ENCODE peak calls at places on chromosomes 7 and 10, in four cellular contexts. X is T-helper 17 cell, D is naive B cell, N is body of pancreas. L is an unnamed sample.
A peak's percentile ranks its signal among the peaks of the same experiment; 100 is the strongest.

GRCh38 chr10:131448171-131448570 is 136.7 kb upstream of the TCERG1L start:
- DNase-seq in X (no peak), D (no peak), N (no peak), L (no peak)

GRCh38 chr7:113608786-113609185 is 310.0 kb downstream of the PPP1R3A start:
- DNase-seq in D (no peak), N (no peak), X (no peak), L (no peak)

GRCh38 chr10:86953747-86954680 is 3.4 kb downstream of the MMRN2 start:
- DNase-seq in X (no peak), N (no peak), D (no peak), L (no peak)

GRCh38 chr7:151632750-151633515 is 113.2 kb upstream of the RHEB start:
- DNase-seq in D (peak; percentile 83), N (peak; percentile 46), X (peak; percentile 26), L (peak; percentile 38)

GRCh38 chr7:80362677-80363076 is 149.2 kb downstream of the GNAT3 start:
- DNase-seq in X (no peak), N (no peak), D (no peak), L (no peak)

GRCh38 chr10:130479146-130479545 is 343.0 kb downstream of the GLRX3 start:
- DNase-seq in D (no peak), X (no peak), N (no peak), L (no peak)

GRCh38 chr7:151452141-151452571 is 12.2 kb upstream of the CRYGN start:
- DNase-seq in D (no peak), N (no peak), X (no peak), L (no peak)

GRCh38 chr10:108424656-108425055 is 1260.2 kb upstream of the SORCS1 start:
- DNase-seq in X (no peak), D (no peak), N (no peak), L (no peak)

GRCh38 chr10:131574363-131574706 is 262.8 kb upstream of the TCERG1L start:
- DNase-seq in N (no peak), X (no peak), D (no peak), L (no peak)

GRCh38 chr7:156145996-156146395 is 333.7 kb upstream of the SHH start:
- DNase-seq in D (no peak), N (no peak), X (no peak), L (no peak)

GRCh38 chr7:65722361-65722792 is 150.5 kb upstream of the VKORC1L1 start:
- DNase-seq in D (peak; percentile 63), N (peak; percentile 81), X (peak; percentile 45), L (peak; percentile 49)

GRCh38 chr7:100837099-100837836 is 9.9 kb upstream of the EPHB4 start:
- DNase-seq in N (peak; percentile 92), X (peak; percentile 47), D (peak; percentile 63), L (peak; percentile 29)

GRCh38 chr10:89644691-89644966 is 413 bp downstream of the PANK1 start:
- DNase-seq in D (no peak), N (no peak), X (no peak), L (no peak)

GRCh38 chr7:152858761-152859160 is 99.2 kb downstream of the ACTR3B start:
- DNase-seq in D (no peak), N (no peak), X (no peak), L (no peak)

GRCh38 chr10:43221419-43222293 is 45.2 kb downstream of the RASGEF1A start:
- DNase-seq in D (no peak), N (peak; percentile 8), X (peak; percentile 4), L (no peak)

GRCh38 chr10:102246261-102246660 is 929 bp downstream of the GBF1 start:
- DNase-seq in X (no peak), D (no peak), N (no peak), L (no peak)

GRCh38 chr10:128084364-128084763 is 41.9 kb downstream of the MKI67 start:
- DNase-seq in D (no peak), N (no peak), X (no peak), L (no peak)

GRCh38 chr10:120394446-120394845 is 62.6 kb upstream of the PLPP4 start:
- DNase-seq in N (no peak), X (no peak), D (no peak), L (no peak)

GRCh38 chr10:127977368-127978009 is 70.6 kb downstream of the PTPRE start:
- DNase-seq in D (no peak), X (no peak), N (peak; percentile 34), L (no peak)

GRCh38 chr10:101214446-101215396 is 14.5 kb downstream of the LBX1 start:
- DNase-seq in X (peak; percentile 62), N (peak; percentile 67), D (peak; percentile 67), L (peak; percentile 50)

GRCh38 chr7:64965594-64965993 is 25.2 kb downstream of the ZNF117 start:
- DNase-seq in D (no peak), X (no peak), N (no peak), L (no peak)

GRCh38 chr7:19404912-19405329 is 259.7 kb upstream of the FERD3L start:
- DNase-seq in X (no peak), D (no peak), N (no peak), L (no peak)

GRCh38 chr7:136857573-136857972 is 10.9 kb upstream of the CHRM2 start:
- DNase-seq in X (no peak), D (no peak), N (no peak), L (no peak)

GRCh38 chr10:3853547-3853989 is 68.6 kb upstream of the KLF6 start:
- DNase-seq in N (peak; percentile 51), X (no peak), D (no peak), L (no peak)

GRCh38 chr10:73625004-73625883 is 16.0 kb downstream of the MYOZ1 start:
- DNase-seq in D (no peak), N (no peak), X (no peak), L (no peak)

GRCh38 chr10:46992794-46993552 is 81.7 kb downstream of the PTPN20 start:
- DNase-seq in X (no peak), N (no peak), D (no peak), L (no peak)

GRCh38 chr10:34759161-34759836 is 55.8 kb downstream of the PARD3 start:
- DNase-seq in N (no peak), X (no peak), D (no peak), L (no peak)

GRCh38 chr10:95755511-95756004 is 405 bp upstream of the ENTPD1 start:
- DNase-seq in X (no peak), N (peak; percentile 17), D (no peak), L (no peak)

GRCh38 chr7:155953781-155954549 is 141.7 kb upstream of the SHH start:
- DNase-seq in N (no peak), D (no peak), X (no peak), L (no peak)

GRCh38 chr10:8331387-8331786 is 276.9 kb downstream of the GATA3 start:
- DNase-seq in X (peak; percentile 30), N (no peak), D (no peak), L (peak; percentile 2)

GRCh38 chr10:33492914-33493313 is 158.4 kb upstream of the NRP1 start:
- DNase-seq in D (no peak), N (no peak), X (no peak), L (no peak)

GRCh38 chr10:131701131-131701947 is 199.5 kb upstream of the PPP2R2D start:
- DNase-seq in X (no peak), N (peak; percentile 4), D (no peak), L (no peak)

GRCh38 chr7:99505324-99505662 is 831 bp downstream of the ZKSCAN5 start:
- DNase-seq in D (no peak), N (no peak), X (no peak), L (no peak)

GRCh38 chr7:601573-602340 is 82.1 kb upstream of the PDGFA start:
- DNase-seq in X (peak; percentile 85), D (peak; percentile 81), N (no peak), L (peak; percentile 79)

GRCh38 chr10:75159519-75159918 is 48.1 kb downstream of the SAMD8 start:
- DNase-seq in N (no peak), D (no peak), X (no peak), L (no peak)

GRCh38 chr10:24306507-24306875 is 97.6 kb downstream of the KIAA1217 start:
- DNase-seq in X (no peak), D (no peak), N (no peak), L (no peak)